ENCODE peak calls at places on chromosomes 1 and 21, in ten cellular contexts. P, T, Q, S, N, C, K, F, G and A are unnamed samples.

GRCh38 chr1:41416552-41417334 is 55.5 kb downstream of the FOXO6 start:
- DNase-seq in P (peak), T (peak), Q (peak), S (peak), N (no peak), C (peak), K (peak), F (no peak), G (peak), A (no peak)

GRCh38 chr1:220908757-220909156 is 29.5 kb downstream of the HLX start:
- DNase-seq in P (no peak), T (no peak), Q (no peak), S (peak), N (no peak), C (peak), K (peak), F (no peak), G (no peak), A (no peak)

GRCh38 chr1:208170252-208170651 is 73.9 kb downstream of the PLXNA2 start:
- DNase-seq in P (no peak), T (no peak), Q (no peak), S (no peak), N (no peak), C (no peak), K (no peak), F (no peak), G (peak), A (no peak)

GRCh38 chr1:20279507-20279906 is 11.2 kb upstream of the VWA5B1 start:
- DNase-seq in P (no peak), T (no peak), Q (no peak), S (no peak), N (no peak), C (no peak), K (no peak), F (no peak), G (no peak), A (no peak)

GRCh38 chr1:237565236-237565635 is 325.5 kb downstream of the ZP4 start:
- DNase-seq in P (no peak), T (no peak), Q (no peak), S (no peak), N (no peak), C (no peak), K (no peak), F (no peak), G (no peak), A (no peak)

GRCh38 chr1:185559684-185560310 is 174.4 kb upstream of the HMCN1 start:
- DNase-seq in P (peak), T (peak), Q (peak), S (peak), N (no peak), C (no peak), K (peak), F (no peak), G (peak), A (no peak)

GRCh38 chr1:176444286-176444685 is 18.7 kb upstream of the PAPPA2 start:
- DNase-seq in P (no peak), T (no peak), Q (no peak), S (no peak), N (no peak), C (no peak), K (no peak), F (no peak), G (no peak), A (no peak)

GRCh38 chr21:30146558-30147282 is 19.9 kb downstream of the CLDN17 start:
- DNase-seq in P (peak), T (no peak), Q (no peak), S (no peak), N (no peak), C (no peak), K (no peak), F (peak), G (no peak), A (no peak)

GRCh38 chr1:63836374-63836773 is 62.6 kb downstream of the ROR1 start:
- DNase-seq in P (no peak), T (no peak), Q (no peak), S (no peak), N (no peak), C (no peak), K (no peak), F (no peak), G (no peak), A (no peak)

GRCh38 chr1:35461966-35462651 is 95.1 kb downstream of the KIAA0319L start:
- DNase-seq in P (no peak), T (no peak), Q (no peak), S (no peak), N (no peak), C (no peak), K (no peak), F (no peak), G (no peak), A (no peak)

GRCh38 chr1:209567788-209568187 is 15.7 kb upstream of the CAMK1G start:
- DNase-seq in P (no peak), T (no peak), Q (no peak), S (no peak), N (no peak), C (no peak), K (no peak), F (no peak), G (no peak), A (no peak)

GRCh38 chr1:51147394-51147793 is 45.4 kb downstream of the C1orf185 start:
- DNase-seq in P (no peak), T (no peak), Q (no peak), S (no peak), N (no peak), C (no peak), K (no peak), F (no peak), G (peak), A (no peak)

GRCh38 chr1:63000508-63000907 is 216.6 kb downstream of the ATG4C start:
- DNase-seq in P (no peak), T (no peak), Q (no peak), S (no peak), N (no peak), C (no peak), K (no peak), F (no peak), G (no peak), A (no peak)

GRCh38 chr1:91020967-91021685 is 709 bp downstream of the ZNF644 start:
- DNase-seq in P (peak), T (peak), Q (peak), S (peak), N (peak), C (no peak), K (no peak), F (peak), G (peak), A (no peak)

GRCh38 chr1:46616277-46617107 is at the start of gene MOB3C:
- DNase-seq in P (peak), T (peak), Q (no peak), S (peak), N (peak), C (no peak), K (no peak), F (peak), G (peak), A (peak)

GRCh38 chr1:183739640-183740385 is 65.1 kb upstream of the RGL1 start:
- DNase-seq in P (no peak), T (no peak), Q (no peak), S (peak), N (no peak), C (no peak), K (no peak), F (no peak), G (no peak), A (no peak)

GRCh38 chr1:16625497-16626408 is 12.4 kb upstream of the NBPF1 start:
- DNase-seq in P (no peak), T (peak), Q (no peak), S (no peak), N (peak), C (no peak), K (no peak), F (peak), G (peak), A (peak)

GRCh38 chr1:61674221-61674620 is 50.7 kb downstream of the TM2D1 start:
- DNase-seq in P (no peak), T (no peak), Q (no peak), S (no peak), N (no peak), C (no peak), K (no peak), F (no peak), G (no peak), A (no peak)

GRCh38 chr21:17828223-17828622 is 9.1 kb upstream of the C21orf91 start:
- DNase-seq in P (no peak), T (no peak), Q (no peak), S (no peak), N (no peak), C (no peak), K (no peak), F (no peak), G (no peak), A (no peak)

GRCh38 chr1:27884182-27884954 is 12.0 kb downstream of the THEMIS2 start:
- DNase-seq in P (no peak), T (no peak), Q (no peak), S (no peak), N (no peak), C (no peak), K (no peak), F (no peak), G (no peak), A (no peak)

GRCh38 chr1:85313888-85314696 is 37.7 kb upstream of the BCL10 start:
- DNase-seq in P (peak), T (no peak), Q (no peak), S (peak), N (no peak), C (peak), K (no peak), F (no peak), G (no peak), A (no peak)

GRCh38 chr1:72366473-72366872 is 84.1 kb upstream of the NEGR1 start:
- DNase-seq in P (peak), T (no peak), Q (peak), S (peak), N (no peak), C (no peak), K (no peak), F (no peak), G (no peak), A (no peak)

GRCh38 chr1:208173749-208174148 is 70.4 kb downstream of the PLXNA2 start:
- DNase-seq in P (no peak), T (no peak), Q (no peak), S (no peak), N (no peak), C (no peak), K (no peak), F (no peak), G (no peak), A (no peak)

GRCh38 chr1:180002437-180002836 is 47.8 kb downstream of the CEP350 start:
- DNase-seq in P (no peak), T (no peak), Q (no peak), S (no peak), N (no peak), C (no peak), K (no peak), F (no peak), G (no peak), A (no peak)

GRCh38 chr1:3436901-3437300 is 17.6 kb upstream of the ARHGEF16 start:
- DNase-seq in P (no peak), T (no peak), Q (no peak), S (no peak), N (no peak), C (no peak), K (no peak), F (no peak), G (no peak), A (no peak)

GRCh38 chr1:97017895-97018294 is 296.3 kb downstream of the PTBP2 start:
- DNase-seq in P (no peak), T (no peak), Q (peak), S (no peak), N (no peak), C (no peak), K (no peak), F (no peak), G (no peak), A (no peak)

GRCh38 chr1:145985502-145986439 is 10.6 kb downstream of the TXNIP start:
- DNase-seq in P (no peak), T (no peak), Q (peak), S (peak), N (peak), C (no peak), K (peak), F (peak), G (no peak), A (no peak)

DNA sequence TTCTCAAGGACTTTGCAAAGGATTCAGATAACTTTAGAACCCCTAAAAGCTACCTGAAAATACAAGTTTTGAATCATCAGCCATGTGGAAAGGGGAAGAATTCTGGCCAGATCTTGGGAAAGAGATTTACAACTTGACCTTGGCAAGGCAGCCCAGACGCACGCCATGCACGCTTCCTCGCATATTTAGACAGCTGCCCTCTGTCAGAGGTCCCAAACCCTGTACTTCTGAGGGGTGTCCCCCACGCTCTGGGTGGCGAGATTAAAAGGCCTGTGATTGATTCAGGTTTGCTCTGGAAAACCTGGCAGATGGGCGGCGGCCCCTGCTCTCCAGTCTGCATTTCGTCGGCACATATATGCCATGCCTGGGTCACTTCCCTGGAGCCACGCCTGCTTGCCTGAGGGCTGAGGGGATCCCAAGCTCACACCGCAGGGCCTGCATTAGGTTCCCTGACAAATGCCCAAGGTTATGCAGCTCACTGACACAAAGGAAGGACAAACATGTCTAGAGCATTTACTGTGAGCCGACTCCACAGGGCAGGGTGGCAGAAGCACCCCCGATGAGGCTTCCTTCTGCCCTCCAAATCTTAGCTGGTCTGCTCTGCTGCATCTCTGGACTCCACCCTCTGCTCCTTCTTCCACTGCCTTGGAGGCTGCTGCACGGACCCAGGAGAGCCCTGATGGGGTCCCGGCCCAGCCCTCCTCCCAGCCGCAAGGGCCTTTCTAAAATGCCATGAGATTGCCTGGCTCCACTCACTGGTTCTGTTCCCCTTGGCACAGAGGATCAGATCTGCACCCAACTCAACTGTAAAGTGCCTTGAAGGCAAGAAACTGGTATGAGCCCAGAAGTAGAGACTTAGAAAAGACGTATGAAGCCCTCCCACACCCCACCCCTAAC is 103.9 kb downstream of the BCAR3 start:
- DNase-seq in P (no peak), T (no peak), Q (no peak), S (no peak), N (no peak), C (no peak), K (no peak), F (no peak), G (no peak), A (peak)
- TF ChIP-seq POLR2AphosphoS5 in P (no peak), T (no peak), Q (no peak), S (no peak), N (no peak), C (no peak), K (no peak), F (no peak), G (no peak), A (no peak)

GRCh38 chr1:203663294-203663693 is 36.7 kb downstream of the ATP2B4 start:
- DNase-seq in P (no peak), T (no peak), Q (no peak), S (peak), N (no peak), C (peak), K (peak), F (no peak), G (no peak), A (no peak)
- TF ChIP-seq CTCF in P (no peak), T (no peak), Q (no peak), S (no peak), N (no peak), C (no peak), K (no peak), F (no peak), G (peak), A (no peak)

GRCh38 chr1:230186003-230186863 is 119.2 kb downstream of the GALNT2 start:
- DNase-seq in P (peak), T (peak), Q (peak), S (peak), N (no peak), C (peak), K (peak), F (peak), G (no peak), A (peak)
- TF ChIP-seq POLR2AphosphoS5 in P (peak), T (no peak), Q (peak), S (peak), N (no peak), C (no peak), K (no peak), F (no peak), G (no peak), A (no peak)

GRCh38 chr1:235933483-235934116 is 66.9 kb upstream of the LYST start:
- DNase-seq in P (no peak), T (no peak), Q (no peak), S (peak), N (no peak), C (no peak), K (no peak), F (no peak), G (no peak), A (no peak)
- TF ChIP-seq CTCF in P (no peak), T (no peak), Q (no peak), S (no peak), N (no peak), C (no peak), K (peak), F (no peak), G (no peak), A (no peak)

GRCh38 chr1:173171152-173171551 is 36.0 kb downstream of the TNFSF4 start:
- DNase-seq in P (no peak), T (no peak), Q (no peak), S (no peak), N (no peak), C (no peak), K (no peak), F (no peak), G (no peak), A (no peak)

GRCh38 chr1:173173388-173173787 is 33.7 kb downstream of the TNFSF4 start:
- DNase-seq in P (no peak), T (no peak), Q (no peak), S (no peak), N (no peak), C (no peak), K (no peak), F (no peak), G (no peak), A (no peak)

DNA sequence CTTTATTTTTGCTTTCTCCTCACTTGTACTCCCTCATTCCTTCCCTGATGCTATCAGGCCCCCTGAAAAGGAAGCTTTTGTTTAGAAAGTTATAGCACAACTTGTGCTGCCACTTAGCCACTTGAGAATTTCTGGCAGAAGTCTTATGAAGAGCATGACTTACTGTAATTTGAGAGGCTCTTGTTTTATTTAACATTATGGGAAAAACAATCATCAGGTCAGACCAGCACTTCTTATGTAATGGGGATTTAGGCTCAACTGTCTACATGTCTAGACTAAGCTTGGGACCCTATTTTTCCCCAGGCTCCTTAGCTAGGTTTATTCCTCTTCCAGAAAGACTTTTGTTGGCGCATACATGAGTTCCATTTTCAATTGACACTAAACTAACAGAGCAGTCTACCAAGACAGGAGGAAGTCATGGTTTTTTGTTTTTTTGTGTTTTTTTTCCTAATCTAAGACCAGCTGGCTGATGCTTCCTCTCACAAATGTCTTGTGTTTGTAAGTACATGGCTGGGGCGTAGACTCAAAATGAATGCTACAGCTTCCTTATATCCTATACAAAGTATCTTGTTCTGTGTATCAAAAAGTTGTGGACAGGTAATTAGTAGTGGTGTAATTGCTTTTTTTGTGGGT is 31.5 kb downstream of the TNFSF4 start:
- DNase-seq in P (no peak), T (no peak), Q (no peak), S (peak), N (no peak), C (no peak), K (no peak), F (no peak), G (no peak), A (no peak)
- TF ChIP-seq POLR2AphosphoS5 in P (peak), T (no peak), Q (no peak), S (no peak), N (no peak), C (no peak), K (no peak), F (no peak), G (no peak), A (no peak)

GRCh38 chr1:31936966-31937299 is 1.2 kb downstream of the PTP4A2 start:
- DNase-seq in P (no peak), T (no peak), Q (no peak), S (peak), N (no peak), C (no peak), K (no peak), F (no peak), G (no peak), A (no peak)

GRCh38 chr1:31939484-31940329 is 1.5 kb upstream of the PTP4A2 start:
- DNase-seq in P (no peak), T (peak), Q (peak), S (peak), N (no peak), C (no peak), K (peak), F (peak), G (peak), A (no peak)

GRCh38 chr1:31936278-31936965 is 1.7 kb downstream of the PTP4A2 start:
- DNase-seq in P (no peak), T (no peak), Q (no peak), S (no peak), N (no peak), C (no peak), K (no peak), F (no peak), G (no peak), A (no peak)

GRCh38 chr1:31937300-31938183 is 626 bp downstream of the PTP4A2 start:
- DNase-seq in P (peak), T (peak), Q (peak), S (peak), N (peak), C (no peak), K (no peak), F (peak), G (peak), A (no peak)

DNA sequence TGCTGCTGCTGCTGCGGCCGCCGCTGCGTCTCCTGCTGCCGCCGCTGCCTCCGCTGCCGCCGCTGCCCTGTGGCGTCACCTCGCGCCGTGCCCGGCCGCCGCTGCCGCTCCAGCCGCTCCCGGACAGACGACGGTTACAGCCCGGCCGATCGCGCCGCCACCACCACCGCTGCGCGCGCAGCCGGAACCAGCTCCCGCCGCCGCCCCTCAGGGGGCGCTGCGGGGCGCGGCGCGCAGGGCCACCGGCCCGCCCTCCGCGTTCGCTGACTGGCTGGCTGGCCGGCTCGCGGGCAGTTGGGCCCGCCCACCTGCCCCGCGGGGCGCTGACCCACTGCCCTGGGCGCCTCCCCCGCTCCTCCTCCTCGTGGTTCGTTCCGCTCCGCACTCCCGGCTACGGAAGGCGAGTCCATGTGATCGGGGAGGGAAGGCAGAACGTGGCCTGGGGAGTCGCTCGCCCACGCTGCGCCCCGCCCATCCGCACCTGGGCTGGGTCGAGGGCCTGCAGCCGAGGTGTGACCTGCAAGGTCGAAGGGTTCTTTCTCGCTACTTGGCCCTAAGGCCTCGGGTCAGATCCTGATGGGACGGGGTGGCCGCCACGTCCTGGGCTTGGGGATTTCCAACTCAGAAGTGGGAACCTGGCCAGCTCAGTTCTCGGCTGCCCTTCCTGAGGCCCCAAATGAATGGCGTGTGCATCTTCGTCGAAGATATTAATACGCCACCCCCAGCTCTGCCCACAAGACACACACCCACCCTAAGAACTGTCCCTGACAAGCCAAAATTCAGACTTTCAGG is at the start of gene PTP4A2:
- DNase-seq in P (peak), T (peak), Q (peak), S (peak), N (peak), C (peak), K (peak), F (peak), G (peak), A (peak)
- TF ChIP-seq CTCF in P (peak), T (no peak), Q (peak), S (peak), N (peak), C (peak), K (no peak), F (peak), G (no peak), A (no peak)